ENCODE peak calls at places on chromosomes 6 and 20, in ten cellular contexts. U is T-helper 2 cell; G is NCI-H748 treated with DMSO at 0.1 percent for 48 hours; K is DMS153; P is ovary; H is activated CD8-positive, alpha-beta memory T cell treated with anti-CD3 and anti-CD28 coated beads, Interleukin-2, amount 50 U/mL, for 4 hours; E is fibroblast of pulmonary artery; B is cardiac fibroblast; T is heart right ventricle; S is AG08396. V is an unnamed sample.

GRCh38 chr6:79824231-79824630 is 123.1 kb downstream of the ELOVL4 start:
- DNase-seq in U (no peak), G (no peak), K (no peak), P (no peak), H (no peak), E (peak; percentile 5), B (no peak), T (no peak), S (no peak), V (peak; percentile 39)

GRCh38 chr6:136123464-136123863 is 126.6 kb downstream of the MTFR2 start:
- DNase-seq in U (no peak), G (no peak), K (no peak), P (no peak), H (no peak), E (peak; percentile 62), B (peak; percentile 52), T (no peak), S (no peak), V (peak; percentile 16)

GRCh38 chr6:90131614-90132423 is 164.8 kb downstream of the BACH2 start:
- DNase-seq in U (no peak), G (no peak), K (no peak), P (no peak), H (no peak), E (no peak), B (peak; percentile 36), T (peak; percentile 44), S (peak; percentile 23), V (peak; percentile 29)

GRCh38 chr20:43827940-43828562 is 86.6 kb upstream of the TOX2 start:
- DNase-seq in U (no peak), G (no peak), K (no peak), P (no peak), H (no peak), E (no peak), B (no peak), T (no peak), S (no peak), V (no peak)

GRCh38 chr6:19368511-19368910 is 468.7 kb upstream of the ID4 start:
- DNase-seq in U (no peak), G (no peak), K (no peak), P (no peak), H (no peak), E (peak; percentile 63), B (peak; percentile 50), T (no peak), S (no peak), V (peak; percentile 19)

GRCh38 chr20:33481431-33481941 is 8.4 kb upstream of the CBFA2T2 start:
- DNase-seq in U (no peak), G (no peak), K (no peak), P (no peak), H (no peak), E (no peak), B (no peak), T (no peak), S (no peak), V (no peak)

GRCh38 chr6:52500268-52501129 is 76.4 kb downstream of the TRAM2 start:
- DNase-seq in U (no peak), G (no peak), K (no peak), P (no peak), H (no peak), E (no peak), B (no peak), T (peak; percentile 48), S (no peak), V (no peak)

GRCh38 chr6:111973897-111974639 is 79.8 kb upstream of the CCN6 start:
- DNase-seq in U (no peak), G (no peak), K (no peak), P (no peak), H (no peak), E (peak; percentile 77), B (peak; percentile 79), T (no peak), S (no peak), V (no peak)

GRCh38 chr6:166364480-166364879 is 18.3 kb downstream of the MPC1 start:
- DNase-seq in U (no peak), G (no peak), K (no peak), P (no peak), H (no peak), E (no peak), B (no peak), T (no peak), S (no peak), V (no peak)

GRCh38 chr6:5308066-5308465 is 46.8 kb downstream of the FARS2 start:
- DNase-seq in U (no peak), G (no peak), K (no peak), P (no peak), H (no peak), E (no peak), B (no peak), T (no peak), S (no peak), V (no peak)

GRCh38 chr20:19121463-19121862 is 91.0 kb upstream of the SLC24A3 start:
- DNase-seq in U (no peak), G (no peak), K (no peak), P (no peak), H (no peak), E (no peak), B (no peak), T (no peak), S (no peak), V (no peak)

GRCh38 chr6:105135907-105136432 is 43.8 kb downstream of the POPDC3 start:
- DNase-seq in U (no peak), G (no peak), K (no peak), P (no peak), H (no peak), E (peak; percentile 27), B (peak; percentile 36), T (no peak), S (peak; percentile 49), V (no peak)

GRCh38 chr6:133973109-133973971 is 20.3 kb downstream of the TBPL1 start:
- DNase-seq in U (no peak), G (peak; percentile 77), K (peak; percentile 48), P (no peak), H (no peak), E (peak; percentile 78), B (peak; percentile 73), T (no peak), S (no peak), V (no peak)

GRCh38 chr6:95286874-95287273 is 290.5 kb upstream of the MANEA start:
- DNase-seq in U (no peak), G (no peak), K (no peak), P (no peak), H (no peak), E (no peak), B (no peak), T (no peak), S (no peak), V (no peak)

GRCh38 chr20:63151554-63152321 is 64.2 kb downstream of the YTHDF1 start:
- DNase-seq in U (no peak), G (no peak), K (no peak), P (peak; percentile 64), H (no peak), E (no peak), B (peak; percentile 39), T (peak; percentile 16), S (peak; percentile 68), V (no peak)

GRCh38 chr6:75211920-75212590 is 6.2 kb upstream of the COL12A1 start:
- DNase-seq in U (no peak), G (no peak), K (no peak), P (no peak), H (no peak), E (peak; percentile 48), B (peak; percentile 39), T (no peak), S (no peak), V (peak; percentile 48)

GRCh38 chr6:170000071-170000843 is 248.8 kb downstream of the ERMARD start:
- DNase-seq in U (no peak), G (no peak), K (no peak), P (no peak), H (no peak), E (no peak), B (no peak), T (no peak), S (no peak), V (no peak)

GRCh38 chr6:13303668-13304017 is 24.7 kb downstream of the TBC1D7 start:
- DNase-seq in U (no peak), G (no peak), K (no peak), P (peak; percentile 84), H (no peak), E (peak; percentile 86), B (peak; percentile 89), T (peak; percentile 73), S (peak; percentile 59), V (no peak)

GRCh38 chr6:31738048-31738979 is 1.5 kb upstream of the MSH5 start:
- DNase-seq in U (peak; percentile 62), G (peak; percentile 89), K (peak; percentile 95), P (no peak), H (peak; percentile 59), E (peak; percentile 86), B (peak; percentile 91), T (no peak), S (peak; percentile 82), V (peak; percentile 62)

GRCh38 chr20:3719046-3719445 is 6.6 kb upstream of the SIGLEC1 start:
- DNase-seq in U (no peak), G (no peak), K (no peak), P (no peak), H (no peak), E (no peak), B (no peak), T (no peak), S (no peak), V (no peak)

GRCh38 chr20:38790210-38791053 is 15.1 kb upstream of the PPP1R16B start:
- DNase-seq in U (peak; percentile 35), G (peak; percentile 24), K (no peak), P (no peak), H (peak; percentile 48), E (peak; percentile 67), B (peak; percentile 19), T (no peak), S (no peak), V (peak; percentile 1)